ENCODE peak calls at places on chromosome 13, in four cellular contexts. One of them, this sample, is unnamed.

GRCh38 chr13:79246575-79246949 is 159.5 kb downstream of the RBM26 start:
- DNase-seq in ascending aorta: no peak
- DNase-seq in colonic mucosa: no peak
- DNase-seq in naive thymus-derived CD4-positive, alpha-beta T cell: no peak
- DNase-seq in this sample: peak

GRCh38 chr13:49356224-49356623 is 87.6 kb downstream of the CAB39L start:
- DNase-seq in naive thymus-derived CD4-positive, alpha-beta T cell: no peak
- DNase-seq in ascending aorta: no peak
- DNase-seq in colonic mucosa: no peak
- DNase-seq in this sample: no peak

GRCh38 chr13:66933994-66934393 is 296.1 kb downstream of the PCDH9 start:
- DNase-seq in naive thymus-derived CD4-positive, alpha-beta T cell: no peak
- DNase-seq in ascending aorta: no peak
- DNase-seq in colonic mucosa: no peak
- DNase-seq in this sample: no peak

GRCh38 chr13:103839460-103839859 is 773.2 kb upstream of the SLC10A2 start:
- DNase-seq in naive thymus-derived CD4-positive, alpha-beta T cell: no peak
- DNase-seq in colonic mucosa: no peak
- DNase-seq in ascending aorta: no peak
- DNase-seq in this sample: no peak

GRCh38 chr13:103104340-103104739 is 38.1 kb upstream of the SLC10A2 start:
- DNase-seq in ascending aorta: no peak
- DNase-seq in naive thymus-derived CD4-positive, alpha-beta T cell: no peak
- DNase-seq in colonic mucosa: no peak
- DNase-seq in this sample: no peak

GRCh38 chr13:67855837-67856238 is 625.7 kb upstream of the PCDH9 start:
- DNase-seq in naive thymus-derived CD4-positive, alpha-beta T cell: no peak
- DNase-seq in colonic mucosa: no peak
- DNase-seq in ascending aorta: no peak
- DNase-seq in this sample: no peak

GRCh38 chr13:80305737-80306136 is 35.2 kb downstream of the SPRY2 start:
- DNase-seq in ascending aorta: no peak
- DNase-seq in naive thymus-derived CD4-positive, alpha-beta T cell: no peak
- DNase-seq in colonic mucosa: no peak
- DNase-seq in this sample: no peak

GRCh38 chr13:113638173-113638746 is 19.7 kb downstream of the ATP4B start:
- DNase-seq in colonic mucosa: no peak
- DNase-seq in ascending aorta: peak
- DNase-seq in naive thymus-derived CD4-positive, alpha-beta T cell: no peak
- DNase-seq in this sample: no peak

GRCh38 chr13:114071991-114072390 is 60.4 kb downstream of the RASA3 start:
- DNase-seq in colonic mucosa: no peak
- DNase-seq in ascending aorta: no peak
- DNase-seq in naive thymus-derived CD4-positive, alpha-beta T cell: no peak
- DNase-seq in this sample: no peak

GRCh38 chr13:21850013-21851006 is 179.4 kb downstream of the FGF9 start:
- DNase-seq in ascending aorta: no peak
- DNase-seq in naive thymus-derived CD4-positive, alpha-beta T cell: no peak
- DNase-seq in colonic mucosa: no peak
- DNase-seq in this sample: no peak

GRCh38 chr13:44936246-44936645 is 53.0 kb downstream of the NUFIP1 start:
- DNase-seq in naive thymus-derived CD4-positive, alpha-beta T cell: no peak
- DNase-seq in ascending aorta: no peak
- DNase-seq in colonic mucosa: no peak
- DNase-seq in this sample: no peak

GRCh38 chr13:74036373-74036772 is 97.8 kb downstream of the KLF12 start:
- DNase-seq in naive thymus-derived CD4-positive, alpha-beta T cell: no peak
- DNase-seq in ascending aorta: no peak
- DNase-seq in colonic mucosa: no peak
- DNase-seq in this sample: no peak

GRCh38 chr13:32846556-32846955 is 169.7 kb upstream of the KL start:
- DNase-seq in naive thymus-derived CD4-positive, alpha-beta T cell: no peak
- DNase-seq in colonic mucosa: no peak
- DNase-seq in ascending aorta: no peak
- DNase-seq in this sample: no peak

GRCh38 chr13:29435125-29435911 is 160.2 kb downstream of the SLC7A1 start:
- DNase-seq in colonic mucosa: no peak
- DNase-seq in naive thymus-derived CD4-positive, alpha-beta T cell: no peak
- DNase-seq in ascending aorta: peak
- DNase-seq in this sample: no peak

GRCh38 chr13:74134777-74135305 is 637 bp upstream of the KLF12 start:
- DNase-seq in colonic mucosa: peak
- DNase-seq in ascending aorta: peak
- DNase-seq in naive thymus-derived CD4-positive, alpha-beta T cell: peak
- DNase-seq in this sample: peak

GRCh38 chr13:48515732-48516131 is 17.1 kb downstream of the RCBTB2 start:
- DNase-seq in naive thymus-derived CD4-positive, alpha-beta T cell: no peak
- DNase-seq in colonic mucosa: no peak
- DNase-seq in ascending aorta: no peak
- DNase-seq in this sample: no peak

GRCh38 chr13:97109841-97110492 is 112.2 kb upstream of the MBNL2 start:
- DNase-seq in ascending aorta: peak
- DNase-seq in naive thymus-derived CD4-positive, alpha-beta T cell: peak
- DNase-seq in colonic mucosa: peak
- DNase-seq in this sample: peak

GRCh38 chr13:38763446-38764381 is 76.8 kb downstream of the FREM2 start:
- DNase-seq in ascending aorta: no peak
- DNase-seq in colonic mucosa: no peak
- DNase-seq in naive thymus-derived CD4-positive, alpha-beta T cell: no peak
- DNase-seq in this sample: no peak

GRCh38 chr13:38590796-38591507 is 95.9 kb upstream of the FREM2 start:
- DNase-seq in naive thymus-derived CD4-positive, alpha-beta T cell: no peak
- DNase-seq in colonic mucosa: no peak
- DNase-seq in ascending aorta: no peak
- DNase-seq in this sample: no peak

GRCh38 chr13:27372896-27373295 is 51.5 kb upstream of the GTF3A start:
- DNase-seq in naive thymus-derived CD4-positive, alpha-beta T cell: no peak
- DNase-seq in colonic mucosa: peak
- DNase-seq in ascending aorta: no peak
- DNase-seq in this sample: no peak

GRCh38 chr13:27339299-27339698 is 68.7 kb downstream of the RASL11A start:
- DNase-seq in naive thymus-derived CD4-positive, alpha-beta T cell: peak
- DNase-seq in ascending aorta: no peak
- DNase-seq in colonic mucosa: peak
- DNase-seq in this sample: peak

GRCh38 chr13:30394798-30395191 is 27.5 kb upstream of the UBE2L5 start:
- DNase-seq in naive thymus-derived CD4-positive, alpha-beta T cell: peak
- DNase-seq in colonic mucosa: no peak
- DNase-seq in ascending aorta: no peak
- DNase-seq in this sample: no peak

GRCh38 chr13:51286135-51287002 is 53.1 kb upstream of the SERPINE3 start:
- DNase-seq in colonic mucosa: peak
- DNase-seq in naive thymus-derived CD4-positive, alpha-beta T cell: peak
- DNase-seq in ascending aorta: peak
- DNase-seq in this sample: peak
- H3K4me3 ChIP-seq in colonic mucosa: no peak
- H3K4me3 ChIP-seq in naive thymus-derived CD4-positive, alpha-beta T cell: no peak
- H3K4me3 ChIP-seq in ascending aorta: no peak
- H3K4me3 ChIP-seq in this sample: peak

GRCh38 chr13:110309159-110309476 is 2.0 kb downstream of the COL4A2 start:
- DNase-seq in colonic mucosa: no peak
- DNase-seq in naive thymus-derived CD4-positive, alpha-beta T cell: no peak
- DNase-seq in ascending aorta: peak
- DNase-seq in this sample: no peak

GRCh38 chr13:110309661-110310524 is 2.8 kb downstream of the COL4A2 start:
- DNase-seq in colonic mucosa: no peak
- DNase-seq in ascending aorta: peak
- DNase-seq in naive thymus-derived CD4-positive, alpha-beta T cell: no peak
- DNase-seq in this sample: no peak

GRCh38 chr13:110307697-110308376 is 753 bp downstream of the COL4A2 start:
- DNase-seq in colonic mucosa: no peak
- DNase-seq in ascending aorta: peak
- DNase-seq in naive thymus-derived CD4-positive, alpha-beta T cell: no peak
- DNase-seq in this sample: no peak

GRCh38 chr13:110306960-110307696 is at the start of the genes COL4A1 and COL4A2:
- DNase-seq in colonic mucosa: peak
- DNase-seq in naive thymus-derived CD4-positive, alpha-beta T cell: no peak
- DNase-seq in ascending aorta: peak
- DNase-seq in this sample: no peak

GRCh38 chr13:110308377-110309158 is 1.5 kb downstream of the COL4A2 start:
- DNase-seq in naive thymus-derived CD4-positive, alpha-beta T cell: no peak
- DNase-seq in ascending aorta: peak
- DNase-seq in colonic mucosa: peak
- DNase-seq in this sample: no peak
- H3K4me3 ChIP-seq in naive thymus-derived CD4-positive, alpha-beta T cell: no peak
- H3K4me3 ChIP-seq in ascending aorta: peak
- H3K4me3 ChIP-seq in colonic mucosa: peak
- H3K4me3 ChIP-seq in this sample: no peak

GRCh38 chr13:23322353-23323336 is 110.9 kb downstream of the SACS start:
- DNase-seq in colonic mucosa: no peak
- DNase-seq in naive thymus-derived CD4-positive, alpha-beta T cell: no peak
- DNase-seq in ascending aorta: no peak
- DNase-seq in this sample: no peak
- H3K4me3 ChIP-seq in colonic mucosa: no peak
- H3K4me3 ChIP-seq in naive thymus-derived CD4-positive, alpha-beta T cell: no peak
- H3K4me3 ChIP-seq in ascending aorta: no peak
- H3K4me3 ChIP-seq in this sample: no peak

DNA sequence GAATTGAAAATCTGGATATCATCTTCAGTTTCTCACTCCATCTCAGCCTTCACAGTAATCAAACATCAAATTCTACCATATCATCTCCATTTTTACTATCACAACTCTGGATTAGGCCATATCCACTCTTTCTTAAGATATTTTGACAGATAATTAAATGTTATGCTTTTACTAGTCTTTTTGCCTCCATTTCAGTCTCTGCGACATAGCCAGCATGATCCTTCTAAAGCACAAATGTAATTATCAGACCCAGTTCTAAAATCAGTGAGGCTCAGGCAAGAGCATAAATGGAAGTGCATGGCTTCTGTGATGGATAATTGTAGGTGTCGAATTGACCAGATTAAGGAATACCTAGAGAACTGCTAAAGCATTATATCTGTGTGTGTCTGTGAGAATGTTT is 307.7 kb downstream of the PCDH20 start:
- DNase-seq in naive thymus-derived CD4-positive, alpha-beta T cell: no peak
- DNase-seq in ascending aorta: no peak
- DNase-seq in colonic mucosa: no peak
- DNase-seq in this sample: no peak
- H3K4me3 ChIP-seq in naive thymus-derived CD4-positive, alpha-beta T cell: no peak
- H3K4me3 ChIP-seq in ascending aorta: no peak
- H3K4me3 ChIP-seq in colonic mucosa: no peak
- H3K4me3 ChIP-seq in this sample: no peak

DNA sequence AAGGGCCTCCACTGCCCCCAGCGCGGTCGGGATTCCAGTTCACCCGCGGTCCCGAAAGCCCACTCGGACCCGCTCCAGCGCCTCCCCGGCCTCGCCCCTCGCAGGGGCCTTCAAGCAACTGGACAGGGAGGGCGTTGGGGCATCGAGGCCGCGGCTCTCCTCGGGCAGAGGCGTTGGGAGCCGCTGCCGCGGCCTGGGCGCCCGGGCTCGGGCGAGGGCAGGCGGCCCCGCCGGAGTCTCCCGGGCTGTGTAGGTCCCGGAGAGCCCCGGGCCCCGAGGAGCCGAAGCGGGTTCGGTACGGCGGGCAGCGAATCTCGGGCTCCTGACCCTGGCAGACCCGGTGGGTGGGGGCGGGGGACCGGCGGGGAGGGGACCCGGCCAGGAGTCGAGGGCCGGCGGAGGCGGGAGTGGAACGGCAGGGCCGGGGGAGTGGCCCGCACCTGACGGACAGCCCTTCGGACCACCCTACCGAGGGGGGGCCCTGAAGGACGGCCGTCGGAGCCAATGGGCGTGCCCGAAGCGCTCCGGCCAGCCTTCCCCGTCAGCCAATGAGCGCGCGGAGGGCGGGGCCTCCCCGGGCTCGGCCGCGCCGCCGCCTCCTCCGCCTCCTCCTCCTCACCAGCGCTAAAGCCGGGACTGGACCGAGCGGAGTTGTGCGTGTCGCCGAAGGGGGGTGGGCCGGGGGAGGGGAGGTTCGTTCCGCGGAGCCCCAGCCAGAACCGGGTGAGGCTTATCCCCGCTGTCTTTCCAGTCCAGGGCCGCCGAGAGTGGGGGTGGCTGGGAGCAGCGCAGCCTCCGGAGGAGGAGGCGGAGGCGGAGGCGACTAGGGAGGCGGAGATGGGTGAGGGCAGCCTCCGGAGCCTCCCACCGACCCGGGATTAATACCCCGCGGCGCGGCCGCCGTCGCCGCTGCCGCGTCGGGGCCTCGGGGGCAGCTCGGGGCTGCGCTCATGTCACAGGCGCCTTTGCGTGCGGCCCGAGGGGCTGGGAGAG is at the start of gene ZMYM2:
- DNase-seq in ascending aorta: peak
- DNase-seq in colonic mucosa: peak
- DNase-seq in naive thymus-derived CD4-positive, alpha-beta T cell: peak
- DNase-seq in this sample: peak
- H3K4me3 ChIP-seq in ascending aorta: peak
- H3K4me3 ChIP-seq in colonic mucosa: peak
- H3K4me3 ChIP-seq in naive thymus-derived CD4-positive, alpha-beta T cell: peak
- H3K4me3 ChIP-seq in this sample: peak

DNA sequence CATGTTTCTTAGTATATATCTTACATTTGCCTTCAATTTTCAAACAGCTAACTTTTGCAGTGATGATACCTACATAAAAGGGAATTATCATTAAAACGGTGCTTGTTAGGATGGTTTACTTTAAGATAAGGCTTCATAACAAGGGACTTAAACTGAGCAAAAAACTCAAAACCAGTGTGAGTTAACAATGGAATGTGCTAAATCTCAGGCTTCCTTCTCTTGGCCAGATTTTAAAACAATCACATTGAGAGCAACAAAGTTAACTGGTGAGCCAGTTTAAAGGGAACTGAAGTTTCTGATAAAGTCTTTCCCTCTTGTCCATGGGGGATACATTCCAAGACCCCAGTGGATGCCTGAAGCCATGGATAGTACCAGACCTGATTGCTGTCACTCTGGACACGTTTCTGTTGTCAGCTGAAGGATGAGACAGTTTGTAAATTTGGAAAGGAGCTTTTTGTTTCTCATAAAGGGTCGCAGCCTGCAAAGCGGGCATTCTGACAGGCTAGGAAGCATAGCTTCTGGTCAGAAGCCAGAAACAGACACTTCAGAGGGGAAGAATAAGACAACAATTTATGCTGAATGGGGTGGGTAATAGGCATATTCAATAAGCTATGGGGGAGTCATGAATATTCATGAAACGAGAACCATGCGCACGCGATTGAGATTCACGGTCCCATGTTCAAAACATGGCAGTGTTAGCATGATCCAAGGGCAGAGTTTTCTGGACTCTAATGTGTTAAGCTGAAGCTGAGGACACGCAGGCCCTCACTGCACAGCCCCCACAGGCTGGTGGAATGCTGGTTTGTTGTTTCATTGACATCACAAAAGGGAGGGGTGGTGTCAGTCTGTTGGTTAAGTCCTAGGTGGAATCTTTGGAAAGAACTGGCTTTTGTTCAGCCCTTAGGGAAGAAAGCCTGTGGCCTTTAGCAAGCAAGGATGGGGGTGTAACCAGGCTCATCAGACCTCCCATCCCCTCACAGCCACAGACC is 150.6 kb upstream of the RNF113B start:
- DNase-seq in naive thymus-derived CD4-positive, alpha-beta T cell: no peak
- DNase-seq in colonic mucosa: no peak
- DNase-seq in ascending aorta: no peak
- DNase-seq in this sample: no peak
- H3K4me3 ChIP-seq in naive thymus-derived CD4-positive, alpha-beta T cell: no peak
- H3K4me3 ChIP-seq in colonic mucosa: no peak
- H3K4me3 ChIP-seq in ascending aorta: no peak
- H3K4me3 ChIP-seq in this sample: no peak

GRCh38 chr13:64525687-64526086 is 2704.4 kb downstream of the PCDH9 start:
- DNase-seq in colonic mucosa: no peak
- DNase-seq in ascending aorta: no peak
- DNase-seq in naive thymus-derived CD4-positive, alpha-beta T cell: no peak
- DNase-seq in this sample: no peak
- H3K4me3 ChIP-seq in colonic mucosa: no peak
- H3K4me3 ChIP-seq in ascending aorta: no peak
- H3K4me3 ChIP-seq in naive thymus-derived CD4-positive, alpha-beta T cell: no peak
- H3K4me3 ChIP-seq in this sample: no peak

GRCh38 chr13:54287062-54287764 is 1258.6 kb downstream of the OLFM4 start:
- DNase-seq in colonic mucosa: no peak
- DNase-seq in ascending aorta: no peak
- DNase-seq in naive thymus-derived CD4-positive, alpha-beta T cell: no peak
- DNase-seq in this sample: no peak
- H3K4me3 ChIP-seq in colonic mucosa: no peak
- H3K4me3 ChIP-seq in ascending aorta: no peak
- H3K4me3 ChIP-seq in naive thymus-derived CD4-positive, alpha-beta T cell: no peak
- H3K4me3 ChIP-seq in this sample: no peak